ENCODE peak calls at places on chromosomes 11 and 22, in five cellular contexts. H, M, R, F and Q are unnamed samples.
A peak's percentile ranks its signal among the peaks of the same experiment; 100 is the strongest.

GRCh38 chr22:46424496-46424895 is 89.0 kb downstream of the TRMU start:
- DNase-seq in H (no peak), M (no peak), F (no peak), R (no peak), Q (no peak)

GRCh38 chr22:36432592-36433317 is 45.0 kb upstream of the MYH9 start:
- DNase-seq in H (peak; percentile 42), M (no peak), F (no peak), R (no peak), Q (no peak)

GRCh38 chr11:110711776-110712642 is at the start of gene ARHGAP20:
- DNase-seq in R (peak; percentile 42), H (peak; percentile 67), M (peak; percentile 30), F (peak; percentile 23), Q (peak; percentile 30)

GRCh38 chr22:44567846-44568493 is 69.9 kb upstream of the RTL6 start:
- DNase-seq in M (no peak), F (peak; percentile 59), H (peak; percentile 65), R (no peak), Q (peak; percentile 28)

GRCh38 chr11:70668204-70669202 is 270.2 kb downstream of the CTTN start:
- DNase-seq in H (no peak), F (no peak), R (no peak), M (no peak), Q (no peak)

GRCh38 chr11:34028407-34028804 is 23.1 kb upstream of the CAPRIN1 start:
- DNase-seq in R (no peak), F (no peak), M (peak; percentile 45), H (no peak), Q (no peak)

GRCh38 chr11:17538731-17539130 is 5.5 kb downstream of the USH1C start:
- DNase-seq in F (no peak), H (no peak), M (no peak), R (no peak), Q (no peak)

GRCh38 chr11:31770011-31770410 is 41.1 kb downstream of the PAX6 start:
- DNase-seq in H (no peak), F (no peak), M (no peak), R (no peak), Q (no peak)

GRCh38 chr11:26193714-26194373 is 138.1 kb upstream of the ANO3 start:
- DNase-seq in M (no peak), H (no peak), R (no peak), F (no peak), Q (no peak)

GRCh38 chr22:20553947-20554741 is 46.7 kb downstream of the MED15 start:
- DNase-seq in F (no peak), H (no peak), R (no peak), M (no peak), Q (no peak)

GRCh38 chr22:31223786-31224191 is 11.7 kb downstream of the LIMK2 start:
- DNase-seq in F (no peak), R (no peak), H (no peak), M (no peak), Q (no peak)

GRCh38 chr11:6217722-6218121 is 12.4 kb downstream of the C11orf42 start:
- DNase-seq in H (no peak), M (no peak), F (no peak), R (no peak), Q (no peak)

GRCh38 chr11:44286268-44286880 is 23.6 kb downstream of the ALX4 start:
- DNase-seq in F (peak; percentile 69), R (peak; percentile 76), H (peak; percentile 68), M (peak; percentile 10), Q (peak; percentile 57)

GRCh38 chr11:10606536-10607208 is 38.2 kb upstream of the LYVE1 start:
- DNase-seq in R (no peak), M (no peak), F (no peak), H (peak; percentile 71), Q (no peak)

GRCh38 chr22:45310331-45311032 is 748 bp downstream of the FAM118A start:
- DNase-seq in H (no peak), M (no peak), R (no peak), F (peak; percentile 28), Q (no peak)

GRCh38 chr11:131137046-131137445 is 220.8 kb upstream of the SNX19 start:
- DNase-seq in M (no peak), F (no peak), R (no peak), H (peak; percentile 4), Q (no peak)

GRCh38 chr22:40720538-40721256 is 41.4 kb downstream of the MCHR1 start:
- DNase-seq in R (no peak), M (no peak), F (no peak), H (peak; percentile 13), Q (no peak)

GRCh38 chr22:29883831-29884139 is 811 bp downstream of the MTMR3 start:
- DNase-seq in R (peak; percentile 9), F (no peak), M (no peak), H (no peak), Q (no peak)

GRCh38 chr11:67507242-67507890 is 596 bp downstream of the CDK2AP2 start:
- DNase-seq in F (peak; percentile 42), R (no peak), M (no peak), H (peak; percentile 75), Q (peak; percentile 57)

GRCh38 chr11:70698871-70699270 is 300.5 kb downstream of the CTTN start:
- DNase-seq in R (no peak), H (no peak), M (no peak), F (no peak), Q (no peak)

GRCh38 chr11:121420398-121420797 is 31.7 kb upstream of the SORL1 start:
- DNase-seq in R (no peak), H (no peak), M (no peak), F (no peak), Q (no peak)

GRCh38 chr11:96272542-96273306 is 70.3 kb downstream of the MAML2 start:
- DNase-seq in H (peak; percentile 65), R (no peak), M (no peak), F (no peak), Q (no peak)

GRCh38 chr22:31327786-31328544 is 18.2 kb downstream of the PATZ1 start:
- DNase-seq in F (no peak), H (no peak), R (no peak), M (no peak), Q (no peak)

GRCh38 chr22:37324340-37325023 is 42.2 kb downstream of the CYTH4 start:
- DNase-seq in R (no peak), M (no peak), H (no peak), F (no peak), Q (no peak)

GRCh38 chr22:26894362-26894761 is 237.0 kb downstream of the MIAT start:
- DNase-seq in H (no peak), M (no peak), R (no peak), F (no peak), Q (no peak)